ENCODE peak calls at places on chromosome 14, in four cellular contexts. X is lung, K is tibial nerve, B is PC-9. Z is an unnamed sample.

GRCh38 chr14:76762617-76763361 is 1.5 kb downstream of the VASH1 start:
- DNase-seq in X (peak; percentile 28), K (no peak), B (no peak), Z (no peak)

GRCh38 chr14:97298775-97299174 is 501.6 kb downstream of the VRK1 start:
- DNase-seq in X (no peak), K (no peak), B (no peak), Z (no peak)

GRCh38 chr14:72826039-72826438 is 67.9 kb downstream of the DPF3 start:
- DNase-seq in X (no peak), K (no peak), B (no peak), Z (no peak)

GRCh38 chr14:99572173-99572999 is 31.6 kb downstream of the CCDC85C start:
- DNase-seq in X (no peak), K (no peak), B (no peak), Z (no peak)

GRCh38 chr14:62189698-62190097 is 427.5 kb downstream of the SNAPC1 start:
- DNase-seq in X (no peak), K (no peak), B (no peak), Z (no peak)

GRCh38 chr14:98194821-98195220 is 1077.2 kb downstream of the BCL11B start:
- DNase-seq in X (no peak), K (no peak), B (no peak), Z (no peak)

GRCh38 chr14:58572092-58572853 is 65.5 kb upstream of the DACT1 start:
- DNase-seq in X (no peak), K (no peak), B (no peak), Z (no peak)

GRCh38 chr14:103361868-103362267 is 23.3 kb upstream of the MARK3 start:
- DNase-seq in X (no peak), K (no peak), B (peak; percentile 99), Z (peak; percentile 55)

GRCh38 chr14:58639842-58640484 is 2.2 kb downstream of the DACT1 start:
- DNase-seq in X (peak; percentile 44), K (no peak), B (no peak), Z (peak; percentile 67)

GRCh38 chr14:59511916-59512530 is 27.7 kb downstream of the JKAMP start:
- DNase-seq in X (no peak), K (no peak), B (no peak), Z (no peak)

GRCh38 chr14:73500360-73500759 is 9.6 kb downstream of the RIOX1 start:
- DNase-seq in X (no peak), K (no peak), B (peak; percentile 72), Z (no peak)

GRCh38 chr14:70000601-70001000 is 121.4 kb downstream of the SMOC1 start:
- DNase-seq in X (no peak), K (no peak), B (no peak), Z (no peak)

GRCh38 chr14:81406863-81407262 is 6.7 kb upstream of the STON2 start:
- DNase-seq in X (no peak), K (peak; percentile 45), B (peak; percentile 48), Z (no peak)
- H3K4me3 ChIP-seq in X (no peak overlapping the region), K (no peak overlapping the region), B (no peak overlapping the region), Z (no peak overlapping the region)

GRCh38 chr14:65208548-65208947 is 106.2 kb upstream of the MAX start:
- DNase-seq in X (no peak), K (no peak), B (peak; percentile 29), Z (no peak)
- H3K27ac ChIP-seq in X (no peak overlapping the region), K (no peak overlapping the region), B (no peak overlapping the region), Z (no peak overlapping the region)

GRCh38 chr14:89255012-89255411 is 162.0 kb downstream of the FOXN3 start:
- DNase-seq in X (no peak), K (no peak), B (no peak), Z (no peak)
- H3K4me3 ChIP-seq in X (no peak overlapping the region), K (no peak overlapping the region), B (no peak overlapping the region), Z (no peak overlapping the region)

DNA sequence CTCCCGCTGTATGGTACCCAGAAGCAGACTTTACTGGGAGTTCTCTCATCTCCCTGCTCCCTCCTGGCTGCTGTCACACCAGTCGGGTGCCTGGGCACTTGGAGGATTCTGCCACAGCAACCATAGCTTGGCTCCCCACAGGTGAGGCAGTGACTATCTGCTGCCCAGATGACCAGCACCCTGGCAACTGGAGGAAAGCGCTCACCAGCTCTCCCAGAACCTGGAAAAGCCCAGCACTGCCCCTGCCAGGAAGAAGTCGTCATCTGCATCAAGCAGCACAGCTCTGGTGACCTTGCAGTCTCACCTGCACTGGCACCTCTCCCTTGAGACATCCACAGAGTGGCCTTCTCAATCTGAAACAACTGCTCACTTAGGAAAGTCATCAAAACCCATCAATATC is 31.9 kb upstream of the TC2N start:
- DNase-seq in X (no peak), K (no peak), B (no peak), Z (no peak)
- H3K27ac ChIP-seq in X (peak overlapping the region; percentile 51), K (peak overlapping the region; percentile 81), B (no peak overlapping the region), Z (no peak overlapping the region)

DNA sequence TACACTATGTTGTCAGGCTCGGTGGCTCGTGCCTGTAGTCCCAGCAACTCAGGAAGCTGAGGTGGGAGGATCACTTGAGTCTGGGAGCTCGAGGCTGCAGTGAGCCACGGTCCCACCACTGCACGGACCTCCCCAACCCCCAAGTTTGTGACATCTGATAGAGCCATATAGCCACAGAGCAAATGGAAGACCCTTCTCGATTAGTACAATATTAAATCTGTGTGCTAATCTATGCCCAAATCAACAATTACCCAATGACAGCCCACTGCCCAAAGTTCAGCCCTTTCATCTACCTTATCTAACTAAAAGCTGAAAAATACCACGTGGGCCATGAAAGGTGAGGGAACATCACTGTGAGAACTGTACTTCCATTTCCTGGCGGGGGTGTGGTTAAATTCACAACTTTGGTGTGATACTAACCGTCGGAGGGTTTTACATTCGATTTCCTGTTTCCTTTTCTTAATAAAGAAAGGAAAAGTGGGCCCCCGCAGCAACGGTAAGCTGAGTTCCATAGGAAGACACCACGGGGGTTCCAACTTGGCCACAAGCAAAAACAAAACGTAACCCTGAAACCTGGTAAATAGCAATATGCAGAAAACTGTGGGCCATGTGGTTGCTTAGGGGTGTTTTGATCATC is 31.2 kb upstream of the FOS start:
- DNase-seq in X (no peak), K (no peak), B (no peak), Z (no peak)
- H3K4me3 ChIP-seq in X (no peak overlapping the region), K (no peak overlapping the region), B (no peak overlapping the region), Z (no peak overlapping the region)

GRCh38 chr14:100914597-100915021 is 11.1 kb upstream of the RTL1 start:
- DNase-seq in X (no peak), K (no peak), B (no peak), Z (no peak)
- H3K27ac ChIP-seq in X (no peak overlapping the region), K (no peak overlapping the region), B (no peak overlapping the region), Z (no peak overlapping the region)

GRCh38 chr14:20606190-20606901 is 15.2 kb upstream of the RNASE12 start:
- DNase-seq in X (no peak), K (no peak), B (no peak), Z (no peak)

GRCh38 chr14:20608383-20609095 is 17.4 kb upstream of the RNASE12 start:
- DNase-seq in X (no peak), K (no peak), B (no peak), Z (no peak)

GRCh38 chr14:20606902-20607242 is 15.7 kb upstream of the RNASE12 start:
- DNase-seq in X (no peak), K (no peak), B (no peak), Z (no peak)

GRCh38 chr14:20609215-20610001 is 18.2 kb upstream of the RNASE12 start:
- DNase-seq in X (peak; percentile 67), K (peak; percentile 67), B (peak; percentile 71), Z (peak; percentile 66)

GRCh38 chr14:20607617-20608016 is 16.4 kb upstream of the RNASE12 start:
- DNase-seq in X (no peak), K (no peak), B (no peak), Z (no peak)
- H3K4me3 ChIP-seq in X (no peak overlapping the region), K (no peak overlapping the region), B (no peak overlapping the region), Z (no peak overlapping the region)

GRCh38 chr14:22835505-22835904 is 880 bp upstream of the MMP14 start:
- DNase-seq in X (no peak), K (no peak), B (no peak), Z (no peak)
- H3K27ac ChIP-seq in X (no peak overlapping the region), K (peak overlapping the region; percentile 100), B (no peak overlapping the region), Z (no peak overlapping the region)